ENCODE peak calls at places on chromosomes 5 and 9, in nine cellular contexts. H is MM.1S; M is CD8-positive, alpha-beta T cell; F is PC-3; A is pancreas; N is cardiac muscle cell; X is gastrocnemius medialis; U is neural progenitor cell; Z is adrenal gland. W is an unnamed sample.

GRCh38 chr5:151664694-151665583 is 21.8 kb downstream of the SPARC start:
- DNase-seq in H (no peak), M (no peak), F (no peak), A (no peak), N (peak; percentile 75), X (no peak), U (no peak), Z (no peak), W (no peak)

GRCh38 chr9:26262431-26262830 is 584.2 kb upstream of the TUSC1 start:
- DNase-seq in H (no peak), M (no peak), F (peak; percentile 35), A (no peak), N (no peak), X (no peak), U (no peak), Z (no peak), W (no peak)

GRCh38 chr5:32942225-32942989 is 231.3 kb downstream of the NPR3 start:
- DNase-seq in H (peak; percentile 65), M (no peak), F (peak; percentile 84), A (no peak), N (peak; percentile 28), X (no peak), U (peak; percentile 44), Z (peak; percentile 23), W (no peak)

GRCh38 chr9:133199648-133200321 is 9.3 kb downstream of the OBP2B start:
- DNase-seq in H (no peak), M (no peak), F (no peak), A (peak; percentile 85), N (no peak), X (no peak), U (no peak), Z (peak; percentile 15), W (peak; percentile 29)

GRCh38 chr9:135218331-135219225 is 131.1 kb downstream of the OLFM1 start:
- DNase-seq in H (no peak), M (no peak), F (no peak), A (peak; percentile 60), N (no peak), X (no peak), U (peak; percentile 40), Z (no peak), W (no peak)

GRCh38 chr5:176436641-176437040 is 11.5 kb upstream of the FAF2 start:
- DNase-seq in H (peak; percentile 68), M (no peak), F (peak; percentile 46), A (no peak), N (peak; percentile 19), X (no peak), U (no peak), Z (no peak), W (no peak)

GRCh38 chr9:18730241-18730640 is 256.3 kb downstream of the ADAMTSL1 start:
- DNase-seq in H (no peak), M (no peak), F (no peak), A (no peak), N (no peak), X (no peak), U (no peak), Z (no peak), W (no peak)

GRCh38 chr5:1015545-1015944 is 6.9 kb downstream of the NKD2 start:
- DNase-seq in H (no peak), M (no peak), F (no peak), A (peak; percentile 58), N (no peak), X (no peak), U (no peak), Z (no peak), W (no peak)

GRCh38 chr9:136793063-136793946 is 2.2 kb downstream of the TMEM141 start:
- DNase-seq in H (no peak), M (no peak), F (no peak), A (peak; percentile 74), N (peak; percentile 21), X (no peak), U (no peak), Z (no peak), W (no peak)

GRCh38 chr9:4855861-4856260 is 63.1 kb downstream of the RCL1 start:
- DNase-seq in H (no peak), M (no peak), F (no peak), A (no peak), N (no peak), X (no peak), U (no peak), Z (no peak), W (no peak)

GRCh38 chr9:135515541-135515951 is 5.7 kb upstream of the LCN1 start:
- DNase-seq in H (no peak), M (no peak), F (no peak), A (no peak), N (no peak), X (no peak), U (no peak), Z (peak; percentile 9), W (no peak)

GRCh38 chr5:66891184-66891925 is 295.2 kb downstream of the MAST4 start:
- DNase-seq in H (no peak), M (no peak), F (peak; percentile 48), A (no peak), N (peak; percentile 74), X (no peak), U (no peak), Z (peak; percentile 31), W (no peak)

GRCh38 chr5:177426566-177427210 is at the start of gene GRK6:
- DNase-seq in H (peak; percentile 66), M (peak; percentile 63), F (peak; percentile 42), A (peak; percentile 80), N (no peak), X (no peak), U (no peak), Z (peak; percentile 59), W (peak; percentile 80)

GRCh38 chr9:25716220-25716872 is 38.1 kb upstream of the TUSC1 start:
- DNase-seq in H (no peak), M (no peak), F (peak; percentile 72), A (no peak), N (peak; percentile 92), X (no peak), U (peak; percentile 67), Z (peak; percentile 32), W (no peak)

GRCh38 chr5:15023846-15024245 is 152.3 kb upstream of the ANKH start:
- DNase-seq in H (no peak), M (no peak), F (peak; percentile 72), A (no peak), N (no peak), X (no peak), U (no peak), Z (no peak), W (no peak)

GRCh38 chr9:89961616-89962341 is 357.0 kb downstream of the GADD45G start:
- DNase-seq in H (no peak), M (no peak), F (no peak), A (no peak), N (peak; percentile 27), X (no peak), U (no peak), Z (no peak), W (no peak)
- H3K4me3 ChIP-seq in H (no peak overlapping the region), M (peak overlapping the region; percentile 11), F (no peak overlapping the region), A (no peak overlapping the region), N (no peak overlapping the region), X (no peak overlapping the region), U (no peak overlapping the region), Z (no peak overlapping the region), W (no peak overlapping the region)

DNA sequence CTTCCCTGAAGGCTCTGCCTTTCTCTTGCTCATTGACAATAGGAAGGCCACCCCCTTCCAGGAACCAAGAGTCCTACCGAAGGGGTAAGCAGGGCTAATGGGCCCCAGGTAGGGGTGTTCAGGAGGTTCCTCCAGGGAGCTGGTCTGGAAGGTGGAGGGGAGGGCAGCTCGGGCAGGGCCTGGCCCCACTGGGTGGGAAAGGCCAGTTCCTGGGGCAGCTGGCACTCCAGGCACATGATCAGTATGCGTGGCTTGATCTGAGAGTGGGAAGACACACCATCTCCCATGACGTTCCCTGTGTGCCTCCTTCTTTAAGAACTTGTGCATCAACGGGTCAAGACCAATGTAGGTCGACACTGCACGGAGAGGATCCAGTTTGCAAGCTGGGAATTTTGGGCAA is 149.8 kb downstream of the PHF2 start:
- DNase-seq in H (no peak), M (no peak), F (no peak), A (no peak), N (no peak), X (no peak), U (no peak), Z (no peak), W (no peak)
- H3K27me3 ChIP-seq in H (no peaks in the 10 kb centered on the region), M (no peaks in the 10 kb centered on the region), F (peaks cover 38% of the 10 kb centered on the region), A (no peaks in the 10 kb centered on the region), N (no peaks in the 10 kb centered on the region), X (no peaks in the 10 kb centered on the region), U (no peaks in the 10 kb centered on the region), Z (peaks cover 18% of the 10 kb centered on the region), W (no peaks in the 10 kb centered on the region)

GRCh38 chr5:109690456-109691247 is 925 bp downstream of the MAN2A1 start:
- DNase-seq in H (peak; percentile 79), M (peak; percentile 31), F (peak; percentile 61), A (peak; percentile 85), N (peak; percentile 84), X (peak; percentile 77), U (peak; percentile 68), Z (peak; percentile 84), W (peak; percentile 51)

GRCh38 chr5:109689740-109690455 is at the start of gene MAN2A1:
- DNase-seq in H (peak; percentile 86), M (peak; percentile 71), F (peak; percentile 55), A (peak; percentile 89), N (peak; percentile 76), X (peak; percentile 71), U (peak; percentile 84), Z (peak; percentile 79), W (peak; percentile 88)

GRCh38 chr5:109692011-109692410 is 2.3 kb downstream of the MAN2A1 start:
- DNase-seq in H (peak; percentile 41), M (no peak), F (peak; percentile 34), A (no peak), N (peak; percentile 52), X (no peak), U (peak; percentile 4), Z (no peak), W (peak; percentile 15)

GRCh38 chr5:109692852-109693251 is 3.1 kb downstream of the MAN2A1 start:
- DNase-seq in H (peak; percentile 85), M (no peak), F (no peak), A (peak; percentile 26), N (no peak), X (peak; percentile 54), U (peak; percentile 8), Z (no peak), W (no peak)

GRCh38 chr5:109691248-109691574 is 1.5 kb downstream of the MAN2A1 start:
- DNase-seq in H (no peak), M (no peak), F (no peak), A (no peak), N (no peak), X (no peak), U (no peak), Z (no peak), W (no peak)
- TF ChIP-seq CTCF in H (no peak), M (peak; percentile 38), F (no peak), A (no peak), N (no peak), X (no peak), U (no peak), Z (no peak), W (no peak)

DNA sequence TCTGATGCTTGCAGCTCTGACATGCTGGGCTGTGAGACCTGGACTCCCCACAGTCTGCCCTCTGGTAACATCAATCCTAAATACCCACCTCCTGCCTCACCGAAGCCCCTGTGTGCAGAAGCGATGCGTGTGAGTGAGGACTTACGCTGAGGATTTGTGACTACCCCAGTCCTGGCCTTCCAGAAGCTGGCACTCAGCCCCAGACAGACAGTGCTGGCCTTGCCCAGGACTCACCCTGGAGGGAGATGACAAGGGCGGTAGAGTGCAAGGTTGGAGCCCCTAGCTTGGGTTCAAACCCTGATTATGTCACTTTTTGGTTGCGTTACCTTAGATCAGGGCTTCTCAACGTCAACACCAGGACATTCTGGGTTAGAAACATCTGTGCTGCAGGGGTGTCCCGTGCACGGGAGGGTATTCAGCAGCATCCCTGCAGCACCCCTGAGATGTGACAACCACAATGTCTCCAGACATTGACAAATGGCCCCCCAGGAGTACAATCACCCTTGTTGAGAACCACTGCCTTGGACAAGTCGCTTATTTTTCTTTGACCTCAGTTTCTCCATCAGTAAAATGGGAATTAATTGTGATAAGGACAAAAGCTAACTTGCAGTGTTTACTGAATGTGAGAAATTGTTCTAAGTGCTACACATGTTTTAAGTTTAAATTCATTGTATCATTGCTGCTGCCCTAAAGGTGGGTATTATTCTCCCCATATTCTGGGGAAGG is 23.5 kb upstream of the TTLL11 start:
- DNase-seq in H (no peak), M (no peak), F (no peak), A (no peak), N (no peak), X (no peak), U (no peak), Z (peak; percentile 60), W (no peak)
- H3K4me3 ChIP-seq in H (no peak overlapping the region), M (no peak overlapping the region), F (no peak overlapping the region), A (no peak overlapping the region), N (no peak overlapping the region), X (no peak overlapping the region), U (no peak overlapping the region), Z (no peak overlapping the region), W (no peak overlapping the region)

W was measured in GM06990.